ENCODE peak calls at places on chromosome 20, in four cellular contexts. I is fibroblast of lung, W is neural progenitor cell, N is H1. G is an unnamed sample.

GRCh38 chr20:24149881-24150307 is 161.3 kb upstream of the GGTLC1 start:
- DNase-seq in N (peak; percentile 82), W (peak; percentile 64), I (no peak), G (no peak)

GRCh38 chr20:36401336-36401735 is 95.2 kb downstream of the DLGAP4 start:
- DNase-seq in I (no peak), W (no peak), N (no peak), G (no peak)

GRCh38 chr20:56274156-56274555 is 25.6 kb downstream of the MC3R start:
- DNase-seq in W (no peak), N (no peak), I (no peak), G (no peak)

GRCh38 chr20:21395666-21396044 is 1.7 kb downstream of the NKX2-4 start:
- DNase-seq in W (peak; percentile 56), N (no peak), I (peak; percentile 48), G (no peak)

GRCh38 chr20:21074605-21075336 is 31.4 kb downstream of the LINC00237 start:
- DNase-seq in W (no peak), I (peak; percentile 28), N (no peak), G (peak; percentile 28)

GRCh38 chr20:62545901-62546525 is 70.2 kb upstream of the GATA5 start:
- DNase-seq in N (no peak), I (no peak), W (no peak), G (no peak)

GRCh38 chr20:10553326-10553984 is 118.3 kb downstream of the SLX4IP start:
- DNase-seq in N (no peak), W (peak; percentile 80), I (peak; percentile 68), G (no peak)

GRCh38 chr20:63696628-63697356 is at the start of gene TNFRSF6B:
- DNase-seq in I (no peak), W (no peak), N (peak; percentile 78), G (no peak)

GRCh38 chr20:20490673-20491072 is 122.8 kb downstream of the INSM1 start:
- DNase-seq in I (no peak), W (no peak), N (no peak), G (no peak)

GRCh38 chr20:14178952-14179351 is 158.5 kb downstream of the FLRT3 start:
- DNase-seq in N (no peak), I (no peak), W (no peak), G (no peak)

GRCh38 chr20:58612021-58612700 is 38.9 kb upstream of the STX16 start:
- DNase-seq in W (no peak), N (no peak), I (peak; percentile 30), G (no peak)

GRCh38 chr20:62707981-62708521 is 585 bp upstream of the NTSR1 start:
- DNase-seq in I (no peak), N (peak; percentile 86), W (peak; percentile 65), G (peak; percentile 83)

GRCh38 chr20:12927489-12927888 is 81.3 kb upstream of the SPTLC3 start:
- DNase-seq in N (no peak), I (peak; percentile 61), W (no peak), G (no peak)

GRCh38 chr20:39269031-39269461 is 306.9 kb downstream of the DHX35 start:
- DNase-seq in W (peak; percentile 81), N (peak; percentile 92), I (peak; percentile 8), G (peak; percentile 13)

GRCh38 chr20:22775671-22776139 is 191.3 kb upstream of the FOXA2 start:
- DNase-seq in I (peak; percentile 53), N (no peak), W (no peak), G (peak; percentile 21)

GRCh38 chr20:10006461-10006860 is 28.3 kb upstream of the ANKEF1 start:
- DNase-seq in N (no peak), W (no peak), I (no peak), G (no peak)

GRCh38 chr20:41889871-41890224 is 271.7 kb upstream of the CHD6 start:
- DNase-seq in I (no peak), W (no peak), N (no peak), G (no peak)

GRCh38 chr20:52859156-52859887 is 112.8 kb upstream of the TSHZ2 start:
- DNase-seq in W (peak; percentile 16), N (no peak), I (peak; percentile 87), G (no peak)

GRCh38 chr20:10710995-10711775 is 37.4 kb upstream of the JAG1 start:
- DNase-seq in I (no peak), W (no peak), N (no peak), G (no peak)

GRCh38 chr20:62728028-62728780 is 19.6 kb downstream of the NTSR1 start:
- DNase-seq in N (no peak), I (no peak), W (no peak), G (no peak)

DNA sequence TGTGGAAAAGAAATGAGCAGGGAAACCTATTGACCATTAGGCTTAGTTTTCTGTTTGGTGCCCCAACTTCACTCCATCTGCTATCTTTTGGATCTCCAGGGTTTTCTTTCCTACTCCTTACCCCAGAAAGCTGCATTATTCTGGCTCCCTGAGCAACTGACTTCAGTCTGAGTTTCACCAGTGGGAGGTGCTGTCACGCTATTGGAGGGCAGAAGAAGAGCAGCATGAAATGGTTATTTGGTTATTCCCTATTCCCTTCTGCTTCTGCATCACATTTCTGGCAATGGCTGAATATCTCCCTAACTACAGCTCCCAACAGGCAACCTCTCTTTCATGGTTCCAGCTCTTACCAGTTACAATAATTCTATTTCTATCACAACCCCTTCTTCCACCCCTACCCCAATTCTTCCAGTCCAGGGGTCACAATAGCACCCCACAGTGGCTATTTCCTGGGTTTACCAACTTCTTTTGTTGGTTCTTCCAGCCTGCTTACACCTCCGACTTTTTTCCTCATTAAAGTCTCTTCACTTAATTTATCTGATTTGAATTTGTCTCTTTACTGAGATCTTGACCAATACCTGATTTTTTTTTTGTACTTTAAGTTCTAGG is 311.5 kb downstream of the PLCB1 start:
- DNase-seq in I (no peak), N (peak; percentile 59), W (no peak), G (no peak)
- TF ChIP-seq CTCF in I (no peak), N (peak; percentile 14), W (peak; percentile 13), G (peak; percentile 16)

GRCh38 chr20:34449674-34450592 is 66.3 kb upstream of the DYNLRB1 start:
- DNase-seq in I (no peak), N (no peak), W (no peak), G (no peak)
- H3K36me3 ChIP-seq in I (peaks cover 8% of the 10 kb centered on the region), N (peaks cover 2% of the 10 kb centered on the region), W (peaks cover 12% of the 10 kb centered on the region), G (peaks cover 43% of the 10 kb centered on the region)

GRCh38 chr20:33522256-33522820 is 32.4 kb downstream of the CBFA2T2 start:
- DNase-seq in I (no peak), W (no peak), N (no peak), G (no peak)

GRCh38 chr20:33516882-33517281 is 27.0 kb downstream of the CBFA2T2 start:
- DNase-seq in N (no peak), I (peak; percentile 39), W (no peak), G (no peak)

GRCh38 chr20:33524261-33524660 is 34.4 kb downstream of the CBFA2T2 start:
- DNase-seq in I (peak; percentile 61), W (no peak), N (no peak), G (no peak)

GRCh38 chr20:33518071-33518470 is 28.2 kb downstream of the CBFA2T2 start:
- DNase-seq in I (peak; percentile 86), W (peak; percentile 33), N (no peak), G (no peak)

DNA sequence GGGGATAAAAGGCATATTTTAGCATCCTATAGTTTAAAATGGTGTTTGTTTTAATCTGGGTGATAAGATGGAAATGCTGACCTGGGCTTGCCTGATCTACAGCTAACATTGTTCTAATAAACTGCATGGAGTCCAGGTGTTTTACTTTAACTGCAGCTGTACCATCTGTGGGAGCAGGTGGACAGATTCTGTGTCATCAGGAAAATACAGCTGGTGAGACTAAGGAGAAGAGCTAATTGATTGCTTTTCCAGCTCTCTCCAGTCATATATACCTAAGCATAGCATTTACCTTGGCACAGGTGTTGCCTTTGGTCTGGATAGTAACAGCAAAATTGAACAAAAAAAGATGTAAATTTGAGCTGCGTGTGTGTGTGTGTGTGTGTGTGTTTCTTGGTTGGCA is 31.6 kb downstream of the CBFA2T2 start:
- DNase-seq in I (no peak), N (no peak), W (no peak), G (no peak)
- H3K79me2 ChIP-seq in I (no peaks in the 10 kb centered on the region), N (no peaks in the 10 kb centered on the region), W (peaks cover 7% of the 10 kb centered on the region), G (peaks cover 8% of the 10 kb centered on the region)

GRCh38 chr20:48722737-48723191 is 105.0 kb downstream of the PREX1 start:
- DNase-seq in I (peak; percentile 50), N (no peak), W (no peak), G (no peak)
- TF ChIP-seq CTCF in I (no peak), N (no peak), W (no peak), G (no peak)

DNA sequence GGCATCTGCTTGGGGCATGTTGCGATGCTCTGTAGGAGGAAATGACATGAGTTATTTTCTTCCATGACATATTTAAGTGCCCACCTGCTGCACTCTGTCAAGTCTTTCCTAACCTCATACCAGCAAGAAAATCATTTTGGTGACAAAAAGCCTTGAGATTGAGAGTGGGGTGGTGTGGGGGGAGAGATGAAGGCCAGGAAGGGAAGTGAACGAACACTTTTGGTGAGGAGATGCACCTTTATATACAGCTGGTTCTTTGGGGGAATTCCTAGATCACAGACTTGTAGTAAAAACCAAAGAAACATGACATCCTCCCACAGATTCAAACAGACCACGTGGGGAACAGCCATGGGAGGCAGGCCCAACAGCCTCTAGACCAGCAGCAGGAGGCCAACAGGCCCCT is 26.1 kb downstream of the NCOA5 start:
- DNase-seq in W (no peak), N (no peak), I (no peak), G (no peak)
- H3K36me3 ChIP-seq in W (peaks cover 8% of the 10 kb centered on the region), N (peaks cover 38% of the 10 kb centered on the region), I (peaks cover 15% of the 10 kb centered on the region), G (peaks cover 46% of the 10 kb centered on the region)

DNA sequence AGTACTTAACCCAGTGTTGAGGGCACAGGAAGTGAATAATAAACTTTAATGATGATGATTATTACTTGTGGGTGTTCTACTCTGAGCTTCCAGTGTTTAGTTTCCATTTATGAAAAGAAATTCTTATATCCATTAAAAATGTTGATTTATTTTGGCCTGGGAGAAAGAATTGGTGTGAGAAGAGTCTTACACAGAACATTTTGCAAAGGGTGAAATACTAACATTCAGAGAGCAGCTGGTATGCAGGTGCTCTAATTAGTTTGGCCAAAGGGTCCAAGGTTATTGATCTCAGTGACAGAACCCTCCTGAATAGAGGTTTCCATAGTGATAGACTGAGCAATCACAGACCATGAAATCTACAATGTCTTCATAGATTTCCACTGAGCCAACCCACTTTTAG is 4.4 kb downstream of the OSER1 start:
- DNase-seq in I (no peak), N (no peak), W (no peak), G (no peak)
- H3K79me2 ChIP-seq in I (peaks cover 71% of the 10 kb centered on the region), N (peaks cover 69% of the 10 kb centered on the region), W (peaks cover 90% of the 10 kb centered on the region), G (peaks cover 83% of the 10 kb centered on the region)

GRCh38 chr20:29740601-29740950 is 1516.9 kb upstream of the DEFB115 start:
- DNase-seq in N (no peak), W (no peak), I (no peak), G (no peak)
- TF ChIP-seq CTCF in N (no peak), W (no peak), I (no peak), G (no peak)

GRCh38 chr20:18481596-18481995 is 14.4 kb downstream of the POLR3F start:
- DNase-seq in N (no peak), I (no peak), W (no peak), G (no peak)

GRCh38 chr20:18477218-18477617 is 10.0 kb downstream of the POLR3F start:
- DNase-seq in W (no peak), I (no peak), N (no peak), G (no peak)

DNA sequence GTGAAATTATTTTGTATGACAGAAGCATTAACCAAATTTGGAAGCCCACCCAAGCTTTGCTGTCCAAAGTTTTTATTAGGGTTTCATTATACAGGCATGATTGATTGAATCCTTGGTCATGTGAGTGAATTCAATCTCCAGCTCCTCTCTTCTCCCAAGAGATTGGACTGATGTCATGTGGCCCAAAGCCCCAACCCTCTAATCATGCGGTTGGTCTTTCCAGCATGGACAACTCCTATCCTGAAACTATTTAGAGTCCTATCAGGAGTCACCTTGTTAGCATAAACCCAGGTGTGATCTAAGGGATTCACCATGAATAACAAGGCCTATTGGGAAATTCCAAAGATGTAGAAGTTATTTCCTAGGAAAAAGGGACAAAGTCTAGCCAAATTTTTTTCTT is 10.6 kb downstream of the POLR3F start:
- DNase-seq in N (no peak), I (no peak), W (no peak), G (no peak)
- H3K36me3 ChIP-seq in N (peaks cover 5% of the 10 kb centered on the region), I (peaks cover 9% of the 10 kb centered on the region), W (peaks cover 33% of the 10 kb centered on the region), G (peaks cover 27% of the 10 kb centered on the region)